ENCODE peak calls at places on chromosomes 1 and 21, in six cellular contexts. One of them, this sample, is unnamed.

GRCh38 chr1:108033486-108034081 is 68.6 kb upstream of the VAV3 start:
- DNase-seq in substantia nigra: no peak
- DNase-seq in GDM1: no peak
- DNase-seq in AG09309: no peak
- DNase-seq in Peyer's patch: no peak
- DNase-seq in activated CD8-positive, alpha-beta memory T cell treated with anti-CD3 and anti-CD28 coated beads for 4 hours: no peak
- DNase-seq in this sample: no peak

GRCh38 chr1:52139817-52140540 is 1.9 kb upstream of the ZFYVE9 start:
- DNase-seq in substantia nigra: no peak
- DNase-seq in GDM1: no peak
- DNase-seq in AG09309: peak; percentile 81
- DNase-seq in Peyer's patch: no peak
- DNase-seq in activated CD8-positive, alpha-beta memory T cell treated with anti-CD3 and anti-CD28 coated beads for 4 hours: no peak
- DNase-seq in this sample: peak; percentile 65

GRCh38 chr1:184664042-184664659 is 90.5 kb downstream of the EDEM3 start:
- DNase-seq in substantia nigra: peak; percentile 78
- DNase-seq in GDM1: peak; percentile 51
- DNase-seq in AG09309: peak; percentile 8
- DNase-seq in Peyer's patch: peak; percentile 79
- DNase-seq in activated CD8-positive, alpha-beta memory T cell treated with anti-CD3 and anti-CD28 coated beads for 4 hours: no peak
- DNase-seq in this sample: no peak

GRCh38 chr21:35343046-35343816 is 294.1 kb upstream of the RUNX1 start:
- DNase-seq in substantia nigra: no peak
- DNase-seq in GDM1: no peak
- DNase-seq in AG09309: no peak
- DNase-seq in Peyer's patch: no peak
- DNase-seq in activated CD8-positive, alpha-beta memory T cell treated with anti-CD3 and anti-CD28 coated beads for 4 hours: no peak
- DNase-seq in this sample: no peak

GRCh38 chr1:21368514-21369289 is 71.2 kb upstream of the NBPF3 start:
- DNase-seq in substantia nigra: peak; percentile 70
- DNase-seq in GDM1: peak; percentile 28
- DNase-seq in AG09309: peak; percentile 27
- DNase-seq in Peyer's patch: peak; percentile 87
- DNase-seq in activated CD8-positive, alpha-beta memory T cell treated with anti-CD3 and anti-CD28 coated beads for 4 hours: peak; percentile 38
- DNase-seq in this sample: peak; percentile 19

GRCh38 chr1:172708452-172708851 is 49.5 kb downstream of the FASLG start:
- DNase-seq in substantia nigra: no peak
- DNase-seq in GDM1: no peak
- DNase-seq in AG09309: no peak
- DNase-seq in Peyer's patch: no peak
- DNase-seq in activated CD8-positive, alpha-beta memory T cell treated with anti-CD3 and anti-CD28 coated beads for 4 hours: peak; percentile 32
- DNase-seq in this sample: no peak

GRCh38 chr1:9345922-9346321 is 53.2 kb downstream of the SPSB1 start:
- DNase-seq in substantia nigra: no peak
- DNase-seq in GDM1: no peak
- DNase-seq in AG09309: no peak
- DNase-seq in Peyer's patch: no peak
- DNase-seq in activated CD8-positive, alpha-beta memory T cell treated with anti-CD3 and anti-CD28 coated beads for 4 hours: no peak
- DNase-seq in this sample: no peak

GRCh38 chr1:20440785-20441200 is 45.2 kb downstream of the CAMK2N1 start:
- DNase-seq in substantia nigra: peak; percentile 72
- DNase-seq in GDM1: no peak
- DNase-seq in AG09309: no peak
- DNase-seq in Peyer's patch: peak; percentile 66
- DNase-seq in activated CD8-positive, alpha-beta memory T cell treated with anti-CD3 and anti-CD28 coated beads for 4 hours: no peak
- DNase-seq in this sample: no peak

GRCh38 chr1:26951821-26952497 is 8.3 kb downstream of the KDF1 start:
- DNase-seq in substantia nigra: no peak
- DNase-seq in GDM1: no peak
- DNase-seq in AG09309: no peak
- DNase-seq in Peyer's patch: no peak
- DNase-seq in activated CD8-positive, alpha-beta memory T cell treated with anti-CD3 and anti-CD28 coated beads for 4 hours: no peak
- DNase-seq in this sample: no peak

This sample was measured in epithelial cell of proximal tubule.